ENCODE peak calls at places on chromosomes 16 and 17, in nine cellular contexts. One of them, this sample, is unnamed.

GRCh38 chr16:55842369-55843104 is 9.6 kb upstream of the CES1 start:
- DNase-seq in A549: peak
- DNase-seq in CD8-positive, alpha-beta T cell: peak
- DNase-seq in GM10248: peak
- DNase-seq in choroid plexus epithelial cell: peak
- DNase-seq in natural killer cell: no peak
- DNase-seq in heart left ventricle: no peak
- DNase-seq in upper lobe of right lung: no peak
- DNase-seq in OCI-LY7: peak
- DNase-seq in this sample: peak

GRCh38 chr17:35129973-35130351 is 8.5 kb downstream of the FNDC8 start:
- DNase-seq in OCI-LY7: no peak
- DNase-seq in CD8-positive, alpha-beta T cell: no peak
- DNase-seq in natural killer cell: no peak
- DNase-seq in heart left ventricle: no peak
- DNase-seq in choroid plexus epithelial cell: no peak
- DNase-seq in A549: no peak
- DNase-seq in upper lobe of right lung: no peak
- DNase-seq in GM10248: no peak
- DNase-seq in this sample: no peak

GRCh38 chr17:40992666-40993065 is 1.3 kb downstream of the KRTAP3-3 start:
- DNase-seq in OCI-LY7: no peak
- DNase-seq in heart left ventricle: no peak
- DNase-seq in CD8-positive, alpha-beta T cell: no peak
- DNase-seq in A549: no peak
- DNase-seq in upper lobe of right lung: no peak
- DNase-seq in choroid plexus epithelial cell: no peak
- DNase-seq in natural killer cell: no peak
- DNase-seq in GM10248: no peak
- DNase-seq in this sample: no peak

GRCh38 chr16:85593503-85594195 is 19.5 kb upstream of the GSE1 start:
- DNase-seq in OCI-LY7: no peak
- DNase-seq in CD8-positive, alpha-beta T cell: no peak
- DNase-seq in heart left ventricle: no peak
- DNase-seq in A549: no peak
- DNase-seq in choroid plexus epithelial cell: no peak
- DNase-seq in natural killer cell: no peak
- DNase-seq in upper lobe of right lung: no peak
- DNase-seq in GM10248: no peak
- DNase-seq in this sample: no peak

GRCh38 chr17:47651704-47652103 is 2.0 kb downstream of the KPNB1 start:
- DNase-seq in natural killer cell: no peak
- DNase-seq in choroid plexus epithelial cell: no peak
- DNase-seq in GM10248: no peak
- DNase-seq in A549: no peak
- DNase-seq in upper lobe of right lung: no peak
- DNase-seq in OCI-LY7: no peak
- DNase-seq in CD8-positive, alpha-beta T cell: no peak
- DNase-seq in heart left ventricle: no peak
- DNase-seq in this sample: no peak

GRCh38 chr17:1077536-1078061 is 80.7 kb downstream of the TIMM22 start:
- DNase-seq in natural killer cell: no peak
- DNase-seq in CD8-positive, alpha-beta T cell: no peak
- DNase-seq in heart left ventricle: peak
- DNase-seq in A549: no peak
- DNase-seq in OCI-LY7: no peak
- DNase-seq in GM10248: no peak
- DNase-seq in choroid plexus epithelial cell: no peak
- DNase-seq in upper lobe of right lung: no peak
- DNase-seq in this sample: no peak

GRCh38 chr16:29737713-29738112 is 8.1 kb downstream of the C16orf54 start:
- DNase-seq in CD8-positive, alpha-beta T cell: no peak
- DNase-seq in choroid plexus epithelial cell: no peak
- DNase-seq in OCI-LY7: no peak
- DNase-seq in heart left ventricle: no peak
- DNase-seq in upper lobe of right lung: peak
- DNase-seq in A549: no peak
- DNase-seq in natural killer cell: no peak
- DNase-seq in GM10248: no peak
- DNase-seq in this sample: no peak

GRCh38 chr16:82043680-82044584 is 8.9 kb downstream of the HSD17B2 start:
- DNase-seq in upper lobe of right lung: no peak
- DNase-seq in heart left ventricle: no peak
- DNase-seq in choroid plexus epithelial cell: peak
- DNase-seq in natural killer cell: no peak
- DNase-seq in CD8-positive, alpha-beta T cell: no peak
- DNase-seq in A549: no peak
- DNase-seq in GM10248: no peak
- DNase-seq in OCI-LY7: no peak
- DNase-seq in this sample: no peak

GRCh38 chr17:79866791-79867190 is 27.6 kb upstream of the CBX4 start:
- DNase-seq in upper lobe of right lung: no peak
- DNase-seq in choroid plexus epithelial cell: peak
- DNase-seq in A549: no peak
- DNase-seq in GM10248: no peak
- DNase-seq in natural killer cell: no peak
- DNase-seq in OCI-LY7: no peak
- DNase-seq in CD8-positive, alpha-beta T cell: no peak
- DNase-seq in heart left ventricle: peak
- DNase-seq in this sample: no peak

GRCh38 chr17:72177738-72178137 is 56.9 kb downstream of the SOX9 start:
- DNase-seq in OCI-LY7: no peak
- DNase-seq in upper lobe of right lung: no peak
- DNase-seq in CD8-positive, alpha-beta T cell: no peak
- DNase-seq in A549: no peak
- DNase-seq in choroid plexus epithelial cell: no peak
- DNase-seq in heart left ventricle: no peak
- DNase-seq in GM10248: no peak
- DNase-seq in natural killer cell: no peak
- DNase-seq in this sample: no peak

GRCh38 chr17:48835971-48836370 is 5.1 kb downstream of the CALCOCO2 start:
- DNase-seq in heart left ventricle: no peak
- DNase-seq in A549: no peak
- DNase-seq in natural killer cell: no peak
- DNase-seq in upper lobe of right lung: no peak
- DNase-seq in GM10248: no peak
- DNase-seq in CD8-positive, alpha-beta T cell: no peak
- DNase-seq in choroid plexus epithelial cell: no peak
- DNase-seq in OCI-LY7: no peak
- DNase-seq in this sample: no peak

GRCh38 chr17:47604268-47604927 is 45.3 kb upstream of the KPNB1 start:
- DNase-seq in OCI-LY7: no peak
- DNase-seq in GM10248: no peak
- DNase-seq in heart left ventricle: no peak
- DNase-seq in natural killer cell: no peak
- DNase-seq in A549: no peak
- DNase-seq in CD8-positive, alpha-beta T cell: no peak
- DNase-seq in choroid plexus epithelial cell: peak
- DNase-seq in upper lobe of right lung: no peak
- DNase-seq in this sample: no peak

GRCh38 chr16:49382916-49383315 is 9.3 kb downstream of the C16orf78 start:
- DNase-seq in natural killer cell: no peak
- DNase-seq in CD8-positive, alpha-beta T cell: no peak
- DNase-seq in OCI-LY7: peak
- DNase-seq in heart left ventricle: no peak
- DNase-seq in A549: no peak
- DNase-seq in upper lobe of right lung: no peak
- DNase-seq in GM10248: no peak
- DNase-seq in choroid plexus epithelial cell: no peak
- DNase-seq in this sample: no peak

GRCh38 chr16:24013733-24014645 is 178.2 kb downstream of the PRKCB start:
- DNase-seq in upper lobe of right lung: no peak
- DNase-seq in natural killer cell: peak
- DNase-seq in OCI-LY7: peak
- DNase-seq in A549: no peak
- DNase-seq in heart left ventricle: no peak
- DNase-seq in GM10248: peak
- DNase-seq in CD8-positive, alpha-beta T cell: peak
- DNase-seq in choroid plexus epithelial cell: no peak
- DNase-seq in this sample: no peak

GRCh38 chr16:66742409-66742808 is 9.0 kb downstream of the DYNC1LI2 start:
- DNase-seq in CD8-positive, alpha-beta T cell: no peak
- DNase-seq in upper lobe of right lung: no peak
- DNase-seq in heart left ventricle: no peak
- DNase-seq in natural killer cell: no peak
- DNase-seq in GM10248: no peak
- DNase-seq in OCI-LY7: no peak
- DNase-seq in choroid plexus epithelial cell: no peak
- DNase-seq in A549: no peak
- DNase-seq in this sample: no peak

GRCh38 chr16:50207652-50208051 is 54.5 kb downstream of the TENT4B start:
- DNase-seq in upper lobe of right lung: no peak
- DNase-seq in heart left ventricle: no peak
- DNase-seq in choroid plexus epithelial cell: peak
- DNase-seq in A549: no peak
- DNase-seq in OCI-LY7: no peak
- DNase-seq in CD8-positive, alpha-beta T cell: no peak
- DNase-seq in natural killer cell: no peak
- DNase-seq in GM10248: no peak
- DNase-seq in this sample: no peak

GRCh38 chr17:45895304-45895968 is 1.1 kb downstream of the MAPT start:
- DNase-seq in heart left ventricle: no peak
- DNase-seq in upper lobe of right lung: no peak
- DNase-seq in CD8-positive, alpha-beta T cell: no peak
- DNase-seq in choroid plexus epithelial cell: peak
- DNase-seq in GM10248: no peak
- DNase-seq in OCI-LY7: no peak
- DNase-seq in A549: peak
- DNase-seq in natural killer cell: no peak
- DNase-seq in this sample: peak
- TF ChIP-seq CTCF in heart left ventricle: no peak
- TF ChIP-seq CTCF in upper lobe of right lung: no peak
- TF ChIP-seq CTCF in CD8-positive, alpha-beta T cell: no peak
- TF ChIP-seq CTCF in choroid plexus epithelial cell: no peak
- TF ChIP-seq CTCF in GM10248: peak
- TF ChIP-seq CTCF in OCI-LY7: no peak
- TF ChIP-seq CTCF in A549: no peak
- TF ChIP-seq CTCF in natural killer cell: no peak
- TF ChIP-seq CTCF in this sample: no peak

GRCh38 chr17:8574687-8575086 is 55.8 kb downstream of the MYH10 start:
- DNase-seq in OCI-LY7: no peak
- DNase-seq in natural killer cell: no peak
- DNase-seq in choroid plexus epithelial cell: peak
- DNase-seq in heart left ventricle: no peak
- DNase-seq in upper lobe of right lung: no peak
- DNase-seq in GM10248: no peak
- DNase-seq in A549: no peak
- DNase-seq in CD8-positive, alpha-beta T cell: no peak
- DNase-seq in this sample: no peak

GRCh38 chr17:8577868-8578267 is 52.7 kb downstream of the MYH10 start:
- DNase-seq in upper lobe of right lung: no peak
- DNase-seq in heart left ventricle: no peak
- DNase-seq in CD8-positive, alpha-beta T cell: no peak
- DNase-seq in choroid plexus epithelial cell: no peak
- DNase-seq in natural killer cell: no peak
- DNase-seq in OCI-LY7: peak
- DNase-seq in GM10248: peak
- DNase-seq in A549: no peak
- DNase-seq in this sample: no peak

GRCh38 chr17:8576895-8577294 is 53.6 kb downstream of the MYH10 start:
- DNase-seq in A549: no peak
- DNase-seq in natural killer cell: no peak
- DNase-seq in heart left ventricle: no peak
- DNase-seq in choroid plexus epithelial cell: no peak
- DNase-seq in OCI-LY7: no peak
- DNase-seq in CD8-positive, alpha-beta T cell: no peak
- DNase-seq in upper lobe of right lung: no peak
- DNase-seq in GM10248: no peak
- DNase-seq in this sample: no peak

GRCh38 chr17:8572767-8573166 is 57.8 kb downstream of the MYH10 start:
- DNase-seq in choroid plexus epithelial cell: peak
- DNase-seq in natural killer cell: no peak
- DNase-seq in GM10248: no peak
- DNase-seq in heart left ventricle: no peak
- DNase-seq in upper lobe of right lung: no peak
- DNase-seq in OCI-LY7: no peak
- DNase-seq in A549: no peak
- DNase-seq in CD8-positive, alpha-beta T cell: no peak
- DNase-seq in this sample: no peak
- TF ChIP-seq CTCF in choroid plexus epithelial cell: peak
- TF ChIP-seq CTCF in natural killer cell: no peak
- TF ChIP-seq CTCF in GM10248: peak
- TF ChIP-seq CTCF in heart left ventricle: peak
- TF ChIP-seq CTCF in upper lobe of right lung: peak
- TF ChIP-seq CTCF in OCI-LY7: peak
- TF ChIP-seq CTCF in A549: peak
- TF ChIP-seq CTCF in CD8-positive, alpha-beta T cell: no peak
- TF ChIP-seq CTCF in this sample: no peak

DNA sequence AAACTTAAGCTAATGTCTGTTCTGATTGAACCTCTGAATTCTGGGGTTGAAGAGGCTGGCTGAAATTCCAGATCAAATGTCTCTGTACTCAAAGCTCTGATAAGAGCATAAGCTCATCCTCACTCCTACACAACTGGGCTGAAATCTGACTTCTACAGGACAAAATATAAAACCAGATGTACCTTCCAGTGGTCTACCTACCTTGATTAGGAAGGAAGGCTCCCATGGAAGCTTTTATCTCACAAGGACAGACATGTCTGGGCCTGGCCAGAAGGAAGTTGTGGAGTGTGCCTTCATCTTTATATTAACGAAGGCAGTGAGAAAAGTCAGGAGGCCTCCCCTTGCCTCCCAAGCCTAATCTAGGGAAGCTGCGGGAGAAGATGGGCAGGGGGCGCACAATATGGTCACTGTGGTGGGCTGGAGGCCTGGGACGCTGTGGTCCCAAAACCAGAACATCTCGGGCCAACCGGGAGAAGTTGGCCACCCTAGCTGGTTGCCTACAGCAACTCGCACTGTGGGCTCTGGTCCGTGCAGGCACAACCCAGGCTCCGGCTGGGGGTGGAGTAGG is 55.6 kb upstream of the LRRC37A3 start:
- DNase-seq in choroid plexus epithelial cell: peak
- DNase-seq in heart left ventricle: no peak
- DNase-seq in GM10248: no peak
- DNase-seq in OCI-LY7: no peak
- DNase-seq in natural killer cell: no peak
- DNase-seq in upper lobe of right lung: no peak
- DNase-seq in A549: no peak
- DNase-seq in CD8-positive, alpha-beta T cell: no peak
- DNase-seq in this sample: no peak
- TF ChIP-seq CTCF in choroid plexus epithelial cell: no peak
- TF ChIP-seq CTCF in heart left ventricle: no peak
- TF ChIP-seq CTCF in GM10248: no peak
- TF ChIP-seq CTCF in OCI-LY7: no peak
- TF ChIP-seq CTCF in natural killer cell: no peak
- TF ChIP-seq CTCF in upper lobe of right lung: no peak
- TF ChIP-seq CTCF in A549: no peak
- TF ChIP-seq CTCF in CD8-positive, alpha-beta T cell: no peak
- TF ChIP-seq CTCF in this sample: no peak

DNA sequence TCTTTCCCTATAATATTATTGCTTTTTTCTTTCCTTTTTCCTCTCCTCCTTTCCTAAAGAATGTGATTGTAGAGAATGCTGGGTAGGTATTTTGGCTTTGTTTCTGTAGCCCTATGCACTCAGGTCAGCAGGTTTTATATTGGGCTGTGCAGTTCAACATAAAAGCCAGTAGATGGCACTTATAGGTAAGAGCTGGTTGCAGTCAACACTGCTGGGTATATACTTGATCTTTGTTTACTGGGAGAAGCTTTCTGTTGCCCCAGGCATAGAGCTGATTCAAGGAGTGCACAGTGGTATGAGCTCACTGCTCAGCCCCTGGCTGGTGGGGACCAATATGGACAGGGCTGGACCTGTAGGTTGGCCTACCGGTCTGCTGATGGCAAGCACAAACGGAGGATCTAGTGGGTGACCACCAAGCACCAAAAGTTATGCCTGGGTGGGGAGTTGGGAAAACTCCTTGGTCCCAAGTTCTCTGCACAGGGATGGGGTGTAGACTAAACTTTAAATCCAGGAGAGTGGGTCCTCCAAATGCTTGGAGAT is 378.9 kb downstream of the PMP22 start:
- DNase-seq in GM10248: no peak
- DNase-seq in natural killer cell: no peak
- DNase-seq in CD8-positive, alpha-beta T cell: no peak
- DNase-seq in A549: no peak
- DNase-seq in choroid plexus epithelial cell: peak
- DNase-seq in OCI-LY7: peak
- DNase-seq in heart left ventricle: no peak
- DNase-seq in upper lobe of right lung: no peak
- DNase-seq in this sample: no peak
- TF ChIP-seq CTCF in GM10248: peak
- TF ChIP-seq CTCF in natural killer cell: no peak
- TF ChIP-seq CTCF in CD8-positive, alpha-beta T cell: no peak
- TF ChIP-seq CTCF in A549: no peak
- TF ChIP-seq CTCF in choroid plexus epithelial cell: peak
- TF ChIP-seq CTCF in OCI-LY7: peak
- TF ChIP-seq CTCF in heart left ventricle: no peak
- TF ChIP-seq CTCF in upper lobe of right lung: no peak
- TF ChIP-seq CTCF in this sample: no peak